ENCODE peak calls at places on chromosomes 7 and 10, in five cellular contexts. N is uterus, I is cardiac muscle cell, P is SK-N-SH, Q is kidney. J is an unnamed sample.

GRCh38 chr7:106597751-106598619 is 63.0 kb downstream of the CCDC71L start:
- DNase-seq in Q (no peak), P (no peak), N (no peak), I (no peak), J (no peak)

GRCh38 chr7:348962-349755 is 59.2 kb downstream of the FOXL3 start:
- DNase-seq in I (no peak), Q (no peak), P (no peak), N (no peak), J (no peak)

GRCh38 chr10:28130267-28130666 is 131.4 kb upstream of the ODAD2 start:
- DNase-seq in Q (no peak), I (no peak), P (no peak), N (no peak), J (no peak)

GRCh38 chr7:2523461-2523905 is 3.9 kb downstream of the LFNG start:
- DNase-seq in N (no peak), Q (no peak), I (no peak), P (no peak), J (no peak)

GRCh38 chr10:114326794-114327193 is 77.5 kb downstream of the AFAP1L2 start:
- DNase-seq in P (no peak), Q (no peak), N (no peak), I (no peak), J (no peak)

GRCh38 chr7:146937836-146938235 is 821.2 kb downstream of the CNTNAP2 start:
- DNase-seq in Q (no peak), I (no peak), P (no peak), N (no peak), J (no peak)

GRCh38 chr7:114085592-114086490 is 167.0 kb upstream of the PPP1R3A start:
- DNase-seq in N (peak; percentile 79), P (peak; percentile 58), Q (peak; percentile 92), I (peak; percentile 52), J (peak; percentile 64)

GRCh38 chr7:130741336-130741995 is 7.5 kb upstream of the KLF14 start:
- DNase-seq in Q (no peak), N (no peak), I (no peak), P (no peak), J (no peak)

GRCh38 chr7:53675835-53676234 is 640.4 kb downstream of the POM121L12 start:
- DNase-seq in P (no peak), Q (no peak), N (no peak), I (no peak), J (no peak)

GRCh38 chr7:155763122-155763521 is 49.1 kb downstream of the SHH start:
- DNase-seq in Q (no peak), P (no peak), I (no peak), N (no peak), J (no peak)

GRCh38 chr10:75508239-75508813 is 76.9 kb downstream of the LRMDA start:
- DNase-seq in N (no peak), P (peak; percentile 67), Q (no peak), I (peak; percentile 49), J (no peak)

GRCh38 chr7:116161733-116162132 is 48.6 kb upstream of the TES start:
- DNase-seq in I (peak; percentile 80), Q (no peak), P (no peak), N (no peak), J (no peak)

GRCh38 chr10:111087331-111087756 is 10.5 kb downstream of the ADRA2A start:
- DNase-seq in I (no peak), Q (no peak), N (no peak), P (no peak), J (no peak)

GRCh38 chr10:78893217-78893616 is 175.5 kb upstream of the ZMIZ1 start:
- DNase-seq in Q (no peak), I (no peak), P (no peak), N (no peak), J (no peak)

GRCh38 chr10:58508316-58508715 is 4.4 kb upstream of the BICC1 start:
- DNase-seq in N (no peak), P (no peak), I (no peak), Q (no peak), J (no peak)

GRCh38 chr7:28498636-28499035 is 86.3 kb downstream of the CREB5 start:
- DNase-seq in Q (no peak), P (no peak), N (no peak), I (no peak), J (no peak)

GRCh38 chr7:142385528-142386340 is 127.9 kb upstream of the PRSS58 start:
- DNase-seq in I (peak; percentile 59), P (peak; percentile 62), Q (peak; percentile 76), N (no peak), J (peak; percentile 53)

GRCh38 chr7:142389544-142389943 is 131.7 kb upstream of the PRSS58 start:
- DNase-seq in I (peak; percentile 19), N (no peak), Q (no peak), P (no peak), J (no peak)

GRCh38 chr7:142391191-142391992 is 133.5 kb upstream of the PRSS58 start:
- DNase-seq in Q (no peak), I (peak; percentile 81), N (no peak), P (no peak), J (peak; percentile 39)
- TF ChIP-seq CTCF in Q (no peak), I (peak; percentile 41), N (no peak), P (peak; percentile 55), J (no peak)

GRCh38 chr7:24907311-24907886 is 72.6 kb downstream of the OSBPL3 start:
- DNase-seq in I (no peak), P (no peak), Q (no peak), N (no peak), J (no peak)
- H3K27ac ChIP-seq in I (no peak overlapping the region), P (peak overlapping the region; percentile 82), Q (peak overlapping the region; percentile 24), N (no peak overlapping the region), J (no peak overlapping the region)

GRCh38 chr10:77269163-77269562 is 368.4 kb downstream of the KCNMA1 start:
- DNase-seq in Q (no peak), N (no peak), P (no peak), I (no peak), J (no peak)

GRCh38 chr10:77279207-77279606 is 358.4 kb downstream of the KCNMA1 start:
- DNase-seq in P (no peak), Q (no peak), N (peak; percentile 34), I (no peak), J (no peak)

GRCh38 chr10:77268721-77269120 is 368.9 kb downstream of the KCNMA1 start:
- DNase-seq in N (no peak), Q (no peak), I (no peak), P (no peak), J (no peak)

GRCh38 chr10:77274046-77274795 is 363.4 kb downstream of the KCNMA1 start:
- DNase-seq in Q (no peak), P (no peak), N (peak; percentile 40), I (no peak), J (no peak)
- H3K4me3 ChIP-seq in Q (no peak overlapping the region), P (no peak overlapping the region), N (no peak overlapping the region), I (no peak overlapping the region), J (no peak overlapping the region)

DNA sequence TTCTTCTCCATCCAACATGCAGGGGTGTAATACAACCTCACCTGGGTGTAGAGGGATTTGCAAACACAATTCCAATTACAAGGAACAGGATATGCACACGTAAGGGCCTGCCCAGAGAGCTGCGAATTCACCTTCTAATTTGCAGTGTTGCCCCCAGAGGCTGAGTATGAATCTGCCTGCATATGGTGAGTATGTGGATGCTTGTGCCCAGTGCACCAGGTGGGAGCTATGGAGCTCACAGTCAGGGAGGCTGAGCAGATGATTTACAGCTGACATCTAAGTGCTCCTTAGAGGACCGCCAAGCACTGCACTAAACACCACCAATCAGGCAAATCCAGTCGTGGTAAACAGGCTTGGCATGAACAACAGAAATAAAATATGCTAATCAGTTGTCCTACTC is 132.0 kb downstream of the RELN start:
- DNase-seq in Q (no peak), N (no peak), P (peak; percentile 8), I (no peak), J (no peak)
- TF ChIP-seq CTCF in Q (no peak), N (no peak), P (no peak), I (no peak), J (no peak)

GRCh38 chr10:77633376-77633775 is 4.2 kb downstream of the KCNMA1 start:
- DNase-seq in Q (no peak), I (no peak), N (no peak), P (no peak), J (no peak)
- H3K27ac ChIP-seq in Q (no peak overlapping the region), I (no peak overlapping the region), N (peak overlapping the region; percentile 93), P (no peak overlapping the region), J (no peak overlapping the region)

DNA sequence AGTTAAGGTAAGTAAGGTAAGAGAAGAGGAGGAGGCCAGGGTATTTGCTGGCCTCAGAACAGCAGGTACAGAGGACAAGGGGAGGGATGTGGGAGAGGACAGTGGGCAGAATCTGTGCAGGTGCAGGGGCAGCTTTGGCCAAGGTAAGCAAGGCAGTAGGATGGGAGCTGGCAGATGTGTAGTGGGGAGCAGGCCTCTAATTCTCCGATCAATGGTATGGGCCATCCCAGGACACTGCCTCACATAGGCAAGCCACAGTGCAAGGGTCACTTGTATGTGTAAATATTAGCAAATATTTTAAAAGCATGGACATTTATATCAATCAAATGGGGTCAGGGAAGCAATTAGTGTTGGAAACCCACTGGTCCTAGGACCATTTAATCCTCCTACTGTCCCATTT is 373.5 kb downstream of the GRID1 start:
- DNase-seq in Q (no peak), I (no peak), N (no peak), P (no peak), J (no peak)
- H3K4me3 ChIP-seq in Q (no peak overlapping the region), I (no peak overlapping the region), N (no peak overlapping the region), P (no peak overlapping the region), J (no peak overlapping the region)

GRCh38 chr7:157759246-157759805 is 422.5 kb downstream of the DNAJB6 start:
- DNase-seq in I (no peak), Q (peak; percentile 50), P (no peak), N (no peak), J (no peak)

GRCh38 chr7:157758468-157759245 is 421.9 kb downstream of the DNAJB6 start:
- DNase-seq in P (no peak), Q (peak; percentile 68), I (no peak), N (no peak), J (no peak)

GRCh38 chr7:157762824-157763223 is 426.0 kb downstream of the DNAJB6 start:
- DNase-seq in N (no peak), I (no peak), P (no peak), Q (peak; percentile 60), J (no peak)

GRCh38 chr7:157757776-157758467 is 421.1 kb downstream of the DNAJB6 start:
- DNase-seq in P (no peak), I (no peak), N (no peak), Q (peak; percentile 66), J (no peak)

DNA sequence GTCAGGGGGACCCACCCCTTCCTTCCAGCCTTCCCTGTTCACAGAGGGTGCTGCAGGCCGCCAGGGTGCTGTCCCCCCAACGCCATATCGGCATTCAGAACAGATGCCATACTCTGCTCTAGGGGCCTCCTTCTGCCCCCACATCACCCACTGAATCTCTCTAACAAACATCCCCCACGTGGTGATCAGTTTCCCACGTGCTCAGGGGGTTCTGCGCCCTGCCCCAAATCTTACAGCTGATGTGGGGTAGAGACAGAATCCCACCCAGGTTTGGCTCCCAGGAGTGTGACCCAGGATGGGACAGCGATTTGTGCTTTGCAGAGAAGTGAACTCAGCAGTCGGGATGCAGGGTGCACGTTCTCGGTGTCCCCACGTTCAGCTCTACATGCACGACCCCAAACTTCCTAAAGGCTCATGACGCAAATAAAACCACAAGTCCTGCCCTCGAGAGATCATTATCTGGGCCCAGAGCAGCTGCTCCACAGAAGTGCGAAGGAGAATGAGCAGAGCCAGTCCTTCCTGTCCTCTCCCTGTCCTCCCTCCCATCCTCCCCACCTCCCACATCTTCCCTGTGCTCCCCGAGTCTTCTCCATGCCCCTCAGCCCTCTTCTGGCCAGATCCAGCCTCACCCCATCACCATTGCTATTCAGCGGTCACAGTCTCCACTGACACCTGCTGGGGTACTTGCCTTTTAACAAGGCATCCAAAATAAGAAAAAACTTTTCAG is 423.4 kb downstream of the DNAJB6 start:
- DNase-seq in Q (peak; percentile 35), P (peak; percentile 70), N (no peak), I (no peak), J (no peak)
- TF ChIP-seq CTCF in Q (no peak), P (no peak), N (no peak), I (no peak), J (no peak)